ENCODE peak calls at places on chromosomes 5 and 9, in nine cellular contexts. I, H, B, P, X, R, Q, A and O are unnamed samples.

GRCh38 chr9:121651014-121651294 is 480 bp upstream of the DAB2IP start:
- DNase-seq in I (no peak), H (no peak), B (no peak), P (no peak), X (no peak), R (no peak), Q (no peak), A (no peak), O (no peak)

GRCh38 chr5:92484484-92484883 is 1096.5 kb downstream of the NR2F1-AS1 start:
- DNase-seq in I (no peak), H (no peak), B (no peak), P (no peak), X (no peak), R (no peak), Q (no peak), A (no peak), O (no peak)

GRCh38 chr5:37071901-37072581 is 177.1 kb downstream of the CPLANE1 start:
- DNase-seq in I (peak; percentile 40), H (no peak), B (no peak), P (peak; percentile 62), X (no peak), R (no peak), Q (peak; percentile 69), A (no peak), O (no peak)

GRCh38 chr9:89845862-89846261 is 241.1 kb downstream of the GADD45G start:
- DNase-seq in I (no peak), H (no peak), B (no peak), P (no peak), X (no peak), R (no peak), Q (no peak), A (no peak), O (no peak)

GRCh38 chr9:75148551-75148950 is 60.2 kb downstream of the OSTF1 start:
- DNase-seq in I (no peak), H (no peak), B (no peak), P (no peak), X (no peak), R (no peak), Q (peak; percentile 68), A (no peak), O (no peak)

GRCh38 chr9:14654932-14655331 is 38.3 kb downstream of the ZDHHC21 start:
- DNase-seq in I (no peak), H (no peak), B (no peak), P (peak; percentile 13), X (no peak), R (no peak), Q (no peak), A (no peak), O (no peak)

GRCh38 chr9:89802809-89803355 is 198.1 kb downstream of the GADD45G start:
- DNase-seq in I (peak; percentile 47), H (no peak), B (no peak), P (no peak), X (no peak), R (no peak), Q (no peak), A (no peak), O (no peak)

GRCh38 chr9:136219276-136219675 is 14.3 kb upstream of the LHX3 start:
- DNase-seq in I (no peak), H (no peak), B (no peak), P (peak; percentile 96), X (no peak), R (no peak), Q (no peak), A (no peak), O (no peak)

GRCh38 chr9:23567756-23568155 is 258.3 kb downstream of the ELAVL2 start:
- DNase-seq in I (no peak), H (no peak), B (no peak), P (no peak), X (no peak), R (no peak), Q (no peak), A (no peak), O (no peak)

GRCh38 chr5:671459-672328 is 21.5 kb downstream of the TPPP start:
- DNase-seq in I (peak; percentile 85), H (peak; percentile 56), B (peak; percentile 80), P (peak; percentile 51), X (peak; percentile 80), R (peak; percentile 78), Q (peak; percentile 92), A (peak; percentile 58), O (peak; percentile 51)

GRCh38 chr9:72365525-72366256 is 683 bp upstream of the ZFAND5 start:
- DNase-seq in I (peak; percentile 83), H (peak; percentile 42), B (peak; percentile 64), P (peak; percentile 80), X (peak; percentile 48), R (peak; percentile 70), Q (peak; percentile 83), A (peak; percentile 80), O (peak; percentile 78)

GRCh38 chr5:127536687-127537086 is 19.2 kb downstream of the PRRC1 start:
- DNase-seq in I (no peak), H (no peak), B (no peak), P (no peak), X (no peak), R (no peak), Q (peak; percentile 19), A (peak; percentile 37), O (no peak)

GRCh38 chr5:179418972-179419371 is 73.7 kb upstream of the ADAMTS2 start:
- DNase-seq in I (no peak), H (no peak), B (no peak), P (no peak), X (no peak), R (no peak), Q (no peak), A (no peak), O (no peak)

GRCh38 chr5:158431369-158432029 is 572.6 kb upstream of the CLINT1 start:
- DNase-seq in I (no peak), H (no peak), B (no peak), P (no peak), X (no peak), R (peak; percentile 8), Q (peak; percentile 50), A (no peak), O (no peak)

GRCh38 chr9:137128158-137129088 is 10.5 kb upstream of the GRIN1 start:
- DNase-seq in I (no peak), H (no peak), B (no peak), P (no peak), X (no peak), R (peak; percentile 55), Q (no peak), A (no peak), O (no peak)

GRCh38 chr9:70085241-70085640 is 41.6 kb downstream of the MAMDC2 start:
- DNase-seq in I (no peak), H (no peak), B (peak; percentile 46), P (peak; percentile 37), X (no peak), R (no peak), Q (no peak), A (peak; percentile 6), O (no peak)

GRCh38 chr5:138705567-138705966 is 47.7 kb upstream of the CTNNA1 start:
- DNase-seq in I (no peak), H (no peak), B (no peak), P (no peak), X (no peak), R (no peak), Q (no peak), A (no peak), O (no peak)